ENCODE peak calls at places on chromosomes 6 and 20, in four cellular contexts. One of them, this sample, is unnamed.

GRCh38 chr6:160510199-160510598 is 153.9 kb downstream of the LPA start:
- DNase-seq in H1: no peak
- DNase-seq in K562: peak; percentile 55
- DNase-seq in WTC11: no peak
- DNase-seq in this sample: no peak

GRCh38 chr20:25247100-25247665 is 702 bp upstream of the PYGB start:
- DNase-seq in K562: peak; percentile 69
- DNase-seq in H1: peak; percentile 86
- DNase-seq in WTC11: peak; percentile 74
- DNase-seq in this sample: peak; percentile 68

GRCh38 chr6:18016698-18017097 is 29.3 kb upstream of the KIF13A start:
- DNase-seq in K562: no peak
- DNase-seq in WTC11: no peak
- DNase-seq in H1: no peak
- DNase-seq in this sample: no peak

GRCh38 chr20:51636123-51636522 is 93.6 kb upstream of the NFATC2 start:
- DNase-seq in WTC11: no peak
- DNase-seq in K562: no peak
- DNase-seq in H1: no peak
- DNase-seq in this sample: no peak

GRCh38 chr20:391041-391711 is 10.6 kb downstream of the TRIB3 start:
- DNase-seq in WTC11: no peak
- DNase-seq in K562: no peak
- DNase-seq in H1: no peak
- DNase-seq in this sample: no peak

GRCh38 chr6:32840604-32841246 is 2.2 kb upstream of the TAP2 start:
- DNase-seq in H1: no peak
- DNase-seq in WTC11: no peak
- DNase-seq in K562: no peak
- DNase-seq in this sample: no peak

GRCh38 chr6:105598264-105598663 is 195.4 kb upstream of the PREP start:
- DNase-seq in WTC11: no peak
- DNase-seq in H1: no peak
- DNase-seq in K562: no peak
- DNase-seq in this sample: no peak

GRCh38 chr20:53100476-53100911 is 128.3 kb downstream of the TSHZ2 start:
- DNase-seq in WTC11: no peak
- DNase-seq in H1: no peak
- DNase-seq in K562: no peak
- DNase-seq in this sample: peak; percentile 48

GRCh38 chr6:162538643-162539064 is 188.9 kb downstream of the PRKN start:
- DNase-seq in K562: peak; percentile 26
- DNase-seq in WTC11: no peak
- DNase-seq in H1: no peak
- DNase-seq in this sample: peak; percentile 80

GRCh38 chr6:148509789-148510581 is 167.3 kb downstream of the SASH1 start:
- DNase-seq in K562: no peak
- DNase-seq in H1: no peak
- DNase-seq in WTC11: no peak
- DNase-seq in this sample: no peak

GRCh38 chr6:122726649-122727048 is 52.9 kb upstream of the FABP7 start:
- DNase-seq in K562: peak; percentile 50
- DNase-seq in H1: no peak
- DNase-seq in WTC11: peak; percentile 18
- DNase-seq in this sample: peak; percentile 2

GRCh38 chr6:110731196-110731595 is 84.1 kb downstream of the CDK19 start:
- DNase-seq in K562: no peak
- DNase-seq in H1: no peak
- DNase-seq in WTC11: no peak
- DNase-seq in this sample: no peak

GRCh38 chr6:163405412-163406309 is 8.9 kb upstream of the QKI start:
- DNase-seq in H1: no peak
- DNase-seq in K562: no peak
- DNase-seq in WTC11: no peak
- DNase-seq in this sample: peak; percentile 51

GRCh38 chr20:50292324-50293243 is 102.0 kb downstream of the CEBPB start:
- DNase-seq in WTC11: peak; percentile 30
- DNase-seq in K562: peak; percentile 100
- DNase-seq in H1: no peak
- DNase-seq in this sample: no peak
- TF ChIP-seq MAX in WTC11: no peak
- TF ChIP-seq MAX in K562: peak; percentile 98
- TF ChIP-seq MAX in H1: peak; percentile 45
- TF ChIP-seq MAX in this sample: no peak

DNA sequence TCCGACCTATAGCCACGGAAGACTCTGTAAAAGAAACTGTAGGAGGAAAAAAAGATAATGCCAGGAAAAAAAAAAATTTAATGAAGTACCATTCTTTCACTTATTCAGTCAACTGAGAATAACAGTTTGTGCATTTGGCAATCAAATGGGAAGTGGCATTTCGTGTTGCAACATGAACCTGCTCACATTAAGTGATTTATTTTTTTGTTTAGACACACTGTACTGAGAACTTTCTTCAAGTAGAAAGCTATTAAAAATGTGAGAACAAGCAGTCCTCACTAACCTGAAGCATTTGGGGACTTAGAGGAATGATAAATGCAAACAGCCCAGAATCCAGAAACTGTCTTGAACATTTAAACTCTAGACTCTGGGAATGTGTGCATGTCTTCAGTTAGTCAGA is 69.8 kb downstream of the SLX4IP start:
- DNase-seq in K562: no peak
- DNase-seq in H1: no peak
- DNase-seq in WTC11: no peak
- DNase-seq in this sample: no peak
- TF ChIP-seq TEAD4 in K562: no peak
- TF ChIP-seq TEAD4 in H1: no peak
- TF ChIP-seq TEAD4 in WTC11: no peak
- TF ChIP-seq TEAD4 in this sample: no peak

GRCh38 chr6:169869301-169869700 is 117.9 kb downstream of the ERMARD start:
- DNase-seq in H1: peak; percentile 16
- DNase-seq in K562: no peak
- DNase-seq in WTC11: no peak
- DNase-seq in this sample: no peak
- TF ChIP-seq MAX in H1: no peak
- TF ChIP-seq MAX in K562: no peak
- TF ChIP-seq MAX in WTC11: no peak
- TF ChIP-seq MAX in this sample: no peak

GRCh38 chr6:131867744-131868143 is 59.9 kb downstream of the ENPP1 start:
- DNase-seq in WTC11: no peak
- DNase-seq in K562: no peak
- DNase-seq in H1: no peak
- DNase-seq in this sample: no peak
- TF ChIP-seq TEAD4 in WTC11: no peak
- TF ChIP-seq TEAD4 in K562: no peak
- TF ChIP-seq TEAD4 in H1: no peak
- TF ChIP-seq TEAD4 in this sample: no peak

GRCh38 chr20:57529160-57529585 is 4.2 kb upstream of the CTCFL start:
- DNase-seq in WTC11: no peak
- DNase-seq in K562: no peak
- DNase-seq in H1: no peak
- DNase-seq in this sample: no peak
- TF ChIP-seq MAX in WTC11: no peak
- TF ChIP-seq MAX in K562: no peak
- TF ChIP-seq MAX in H1: no peak
- TF ChIP-seq MAX in this sample: no peak

This sample was measured in SK-N-SH.